ENCODE peak calls at places on chromosomes 16 and 17, in four cellular contexts. M, K, S and B are unnamed samples.

GRCh38 chr17:27817731-27818130 is 17.4 kb upstream of the NOS2 start:
- DNase-seq in M (no peak), K (no peak), S (peak; percentile 7), B (no peak)

GRCh38 chr16:10808218-10808617 is 10.4 kb downstream of the TVP23A start:
- DNase-seq in M (no peak), K (no peak), S (no peak), B (no peak)

GRCh38 chr16:13392341-13392740 is 490.9 kb downstream of the SHISA9 start:
- DNase-seq in M (no peak), K (no peak), S (no peak), B (no peak)

GRCh38 chr16:70679653-70680494 is 6.0 kb downstream of the MTSS2 start:
- DNase-seq in M (no peak), K (peak; percentile 80), S (no peak), B (no peak)

GRCh38 chr17:64736804-64737492 is 74.8 kb upstream of the SMURF2 start:
- DNase-seq in M (peak; percentile 51), K (no peak), S (peak; percentile 72), B (no peak)

GRCh38 chr17:77690271-77691161 is 268.0 kb upstream of the TNRC6C start:
- DNase-seq in M (no peak), K (no peak), S (no peak), B (no peak)

GRCh38 chr16:1082266-1082951 is 9.9 kb downstream of the SSTR5 start:
- DNase-seq in M (peak; percentile 70), K (no peak), S (peak; percentile 12), B (no peak)

GRCh38 chr16:52497067-52497816 is 49.7 kb downstream of the TOX3 start:
- DNase-seq in M (peak; percentile 71), K (no peak), S (no peak), B (no peak)

GRCh38 chr16:67865318-67865717 is 7.5 kb upstream of the EDC4 start:
- DNase-seq in M (peak; percentile 68), K (no peak), S (peak; percentile 26), B (peak; percentile 72)

GRCh38 chr16:4182581-4183257 is 59.2 kb downstream of the SRL start:
- DNase-seq in M (no peak), K (no peak), S (no peak), B (no peak)

GRCh38 chr16:3020247-3020603 is at the start of gene TNFRSF12A:
- DNase-seq in M (peak; percentile 66), K (peak; percentile 86), S (peak; percentile 68), B (peak; percentile 64)

GRCh38 chr17:45310380-45311324 is 6.2 kb downstream of the MAP3K14 start:
- DNase-seq in M (no peak), K (no peak), S (no peak), B (no peak)

GRCh38 chr17:74968361-74968780 is 4.2 kb downstream of the HID1 start:
- DNase-seq in M (no peak), K (no peak), S (no peak), B (no peak)

GRCh38 chr17:35791681-35792350 is 3.6 kb downstream of the MMP28 start:
- DNase-seq in M (no peak), K (peak; percentile 5), S (no peak), B (no peak)

GRCh38 chr17:16406742-16407674 is 8.4 kb upstream of the TRPV2 start:
- DNase-seq in M (no peak), K (peak; percentile 26), S (no peak), B (peak; percentile 64)
- TF ChIP-seq SMC3 in M (no peak), K (no peak), S (no peak), B (no peak)

GRCh38 chr17:17497065-17497844 is 1.1 kb upstream of the RASD1 start:
- DNase-seq in M (no peak), K (no peak), S (no peak), B (no peak)

GRCh38 chr17:17494499-17495447 is 1.4 kb downstream of the RASD1 start:
- DNase-seq in M (no peak), K (no peak), S (peak; percentile 37), B (no peak)

GRCh38 chr17:17493986-17494466 is 2.2 kb downstream of the RASD1 start:
- DNase-seq in M (no peak), K (no peak), S (no peak), B (no peak)

GRCh38 chr17:17496189-17497064 is at the start of gene RASD1:
- DNase-seq in M (peak; percentile 59), K (peak; percentile 90), S (peak; percentile 81), B (peak; percentile 88)

DNA sequence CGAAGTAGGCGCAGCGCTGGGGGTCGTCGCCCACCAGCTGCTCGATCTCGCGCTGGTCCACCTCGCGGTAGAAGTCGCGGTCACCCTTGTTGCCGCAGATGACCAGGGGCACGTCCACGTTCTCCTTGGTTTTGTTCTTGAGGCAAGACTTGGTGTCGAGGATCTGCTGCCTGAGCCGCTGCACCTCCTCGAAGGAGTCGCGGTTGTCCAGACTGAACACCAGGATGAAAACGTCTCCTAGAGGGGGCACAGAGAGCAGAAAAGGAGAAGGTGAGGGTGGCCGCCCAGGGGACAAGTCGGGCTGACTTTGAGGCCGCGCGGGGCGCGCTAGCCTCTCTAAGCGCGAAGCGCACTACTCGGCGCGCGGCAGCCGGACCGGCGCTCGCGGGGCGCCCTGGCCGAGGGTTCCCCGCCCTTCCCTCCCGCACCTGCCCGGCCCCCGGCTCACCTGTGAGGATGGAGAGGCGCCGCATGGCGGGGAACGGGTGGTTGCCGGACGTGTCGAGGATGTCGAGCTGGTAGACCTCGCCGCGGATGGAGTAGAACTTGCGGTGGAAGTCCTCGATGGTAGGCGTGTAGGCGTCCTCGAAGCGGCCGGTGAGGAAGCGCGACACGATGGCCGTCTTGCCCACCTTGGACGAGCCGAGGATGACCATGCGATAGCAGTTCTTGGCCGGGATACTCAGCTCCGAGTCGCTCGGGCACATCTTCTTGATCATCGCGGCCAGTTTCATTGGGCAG is 577 bp downstream of the RASD1 start:
- DNase-seq in M (no peak), K (no peak), S (peak; percentile 4), B (no peak)
- TF ChIP-seq SMC3 in M (no peak), K (no peak), S (no peak), B (no peak)

GRCh38 chr17:71921726-71922320 is 199.0 kb upstream of the SOX9 start:
- DNase-seq in M (no peak), K (no peak), S (no peak), B (no peak)
- TF ChIP-seq SMC3 in M (no peak), K (no peak), S (no peak), B (no peak)

DNA sequence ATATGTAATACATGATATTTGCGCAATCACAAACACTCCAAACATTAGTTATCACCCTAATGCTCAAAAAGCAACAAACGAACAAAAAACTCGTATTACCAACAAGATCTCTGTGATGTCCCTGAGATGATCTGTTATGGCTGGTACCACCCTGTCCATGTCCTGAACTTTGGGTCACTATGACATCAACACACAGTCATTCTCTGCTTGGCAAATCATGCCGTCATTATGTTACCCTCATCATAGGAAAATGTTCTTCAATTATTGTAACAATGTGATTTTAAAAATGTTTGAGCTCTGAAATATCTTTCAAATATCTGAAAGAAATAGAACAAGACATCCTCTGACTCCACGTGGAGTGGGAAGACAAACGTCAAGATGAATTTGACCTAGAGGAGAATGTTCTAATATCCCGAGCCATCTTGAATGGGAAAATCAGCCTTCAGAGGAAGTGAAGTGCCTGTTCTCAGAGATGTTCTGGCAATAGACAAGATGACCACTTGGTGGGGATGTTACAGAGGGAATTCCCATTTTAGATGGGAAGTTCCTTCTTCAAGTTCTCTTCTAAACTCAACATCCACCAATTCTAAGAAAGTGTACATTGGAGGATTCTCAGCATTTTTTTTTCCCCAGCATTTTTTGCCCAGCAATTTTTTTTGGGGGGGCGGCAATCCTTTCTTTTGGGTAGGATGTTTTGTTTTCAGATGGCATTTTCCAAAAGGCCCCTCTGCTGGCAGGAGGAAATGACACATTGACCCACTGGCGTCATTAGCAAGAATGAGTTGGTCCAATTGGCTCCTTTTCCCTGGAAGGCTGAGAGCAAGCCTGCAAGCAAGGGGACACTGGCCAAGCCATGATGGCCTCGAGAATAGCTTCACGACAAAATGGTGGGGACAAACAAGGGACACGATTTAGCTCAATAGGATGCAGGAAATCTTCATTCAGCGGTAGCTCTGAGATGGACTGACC is 3.7 kb upstream of the HSD17B2 start:
- DNase-seq in M (peak; percentile 71), K (peak; percentile 35), S (peak; percentile 72), B (peak; percentile 64)
- TF ChIP-seq SMC3 in M (peak; percentile 93), K (no peak), S (peak; percentile 41), B (peak; percentile 39)